ENCODE peak calls at places on chromosome 18, in seven cellular contexts. V is CD4-positive, alpha-beta T cell; K is mucosa of descending colon; J is HFFc6; R is pancreas; Z is ovary; U is GM10248. Y is an unnamed sample.

GRCh38 chr18:37525302-37525585 is 40.4 kb downstream of the CELF4 start:
- DNase-seq in V (no peak), K (no peak), J (no peak), R (no peak), Z (no peak), U (no peak), Y (no peak)

GRCh38 chr18:73462092-73462491 is 594.3 kb upstream of the NETO1 start:
- DNase-seq in V (no peak), K (no peak), J (peak), R (no peak), Z (no peak), U (no peak), Y (no peak)

GRCh38 chr18:73365018-73365417 is 497.2 kb upstream of the NETO1 start:
- DNase-seq in V (no peak), K (no peak), J (peak), R (no peak), Z (no peak), U (no peak), Y (no peak)

GRCh38 chr18:36141576-36141975 is 11.9 kb downstream of the ELP2 start:
- DNase-seq in V (no peak), K (no peak), J (no peak), R (no peak), Z (no peak), U (no peak), Y (no peak)

GRCh38 chr18:63974991-63975390 is 5.1 kb downstream of the SERPINB8 start:
- DNase-seq in V (no peak), K (no peak), J (peak), R (no peak), Z (no peak), U (no peak), Y (no peak)

GRCh38 chr18:57747809-57748680 is 55.1 kb downstream of the ATP8B1 start:
- DNase-seq in V (no peak), K (no peak), J (no peak), R (no peak), Z (no peak), U (no peak), Y (no peak)

GRCh38 chr18:63002803-63003445 is 287.6 kb downstream of the PHLPP1 start:
- DNase-seq in V (no peak), K (no peak), J (no peak), R (no peak), Z (no peak), U (no peak), Y (no peak)

GRCh38 chr18:48100712-48101165 is 170.3 kb upstream of the SMAD2 start:
- DNase-seq in V (no peak), K (no peak), J (no peak), R (no peak), Z (no peak), U (no peak), Y (no peak)

GRCh38 chr18:59514193-59514592 is 155.1 kb upstream of the LMAN1 start:
- DNase-seq in V (no peak), K (peak), J (peak), R (no peak), Z (peak), U (no peak), Y (no peak)

GRCh38 chr18:28504100-28504499 is 327.2 kb upstream of the CDH2 start:
- DNase-seq in V (no peak), K (no peak), J (no peak), R (no peak), Z (no peak), U (no peak), Y (no peak)

GRCh38 chr18:13221821-13222220 is 3.3 kb downstream of the LDLRAD4 start:
- DNase-seq in V (no peak), K (peak), J (no peak), R (no peak), Z (no peak), U (no peak), Y (no peak)

GRCh38 chr18:55998071-55998522 is 410.1 kb upstream of the TCF4 start:
- DNase-seq in V (no peak), K (no peak), J (peak), R (peak), Z (no peak), U (no peak), Y (no peak)

GRCh38 chr18:13608791-13609552 is 117.4 kb downstream of the FAM210A start:
- DNase-seq in V (no peak), K (no peak), J (no peak), R (no peak), Z (no peak), U (no peak), Y (no peak)

GRCh38 chr18:22300665-22301636 is 116.8 kb downstream of the CTAGE1 start:
- DNase-seq in V (no peak), K (no peak), J (no peak), R (no peak), Z (no peak), U (no peak), Y (no peak)

GRCh38 chr18:35415511-35416427 is 38.6 kb upstream of the ZNF396 start:
- DNase-seq in V (no peak), K (no peak), J (no peak), R (no peak), Z (no peak), U (no peak), Y (no peak)

GRCh38 chr18:24534271-24534670 is 73.8 kb downstream of the HRH4 start:
- DNase-seq in V (no peak), K (no peak), J (no peak), R (no peak), Z (no peak), U (no peak), Y (no peak)

GRCh38 chr18:74351354-74351753 is 35.7 kb downstream of the C18orf63 start:
- DNase-seq in V (no peak), K (no peak), J (peak), R (no peak), Z (no peak), U (no peak), Y (no peak)

GRCh38 chr18:8174758-8175157 is 434.5 kb upstream of the RAB12 start:
- DNase-seq in V (no peak), K (no peak), J (no peak), R (no peak), Z (no peak), U (no peak), Y (no peak)

GRCh38 chr18:48902856-48903601 is 47.7 kb downstream of the SMAD7 start:
- DNase-seq in V (no peak), K (no peak), J (no peak), R (no peak), Z (no peak), U (no peak), Y (peak)

GRCh38 chr18:2254977-2255376 is 316.3 kb downstream of the METTL4 start:
- DNase-seq in V (no peak), K (no peak), J (no peak), R (no peak), Z (no peak), U (no peak), Y (no peak)

GRCh38 chr18:59142274-59142673 is 2.6 kb downstream of the SEC11C start:
- DNase-seq in V (no peak), K (no peak), J (no peak), R (no peak), Z (no peak), U (peak), Y (no peak)

GRCh38 chr18:65749881-65750280 is 931 bp upstream of the CDH7 start:
- DNase-seq in V (no peak), K (no peak), J (no peak), R (no peak), Z (no peak), U (no peak), Y (no peak)

GRCh38 chr18:32216390-32216789 is 26.6 kb downstream of the MEP1B start:
- DNase-seq in V (no peak), K (no peak), J (no peak), R (no peak), Z (no peak), U (no peak), Y (no peak)

GRCh38 chr18:29147944-29148343 is 971.0 kb upstream of the CDH2 start:
- DNase-seq in V (no peak), K (no peak), J (peak), R (no peak), Z (no peak), U (no peak), Y (no peak)

GRCh38 chr18:60826346-60826745 is 453.8 kb upstream of the MC4R start:
- DNase-seq in V (no peak), K (no peak), J (no peak), R (no peak), Z (no peak), U (no peak), Y (no peak)

GRCh38 chr18:13354414-13354813 is 135.9 kb downstream of the LDLRAD4 start:
- DNase-seq in V (no peak), K (no peak), J (no peak), R (no peak), Z (no peak), U (no peak), Y (no peak)

GRCh38 chr18:9066358-9066757 is 36.1 kb upstream of the NDUFV2 start:
- DNase-seq in V (no peak), K (no peak), J (no peak), R (no peak), Z (no peak), U (peak), Y (no peak)

GRCh38 chr18:23838801-23839366 is 149.6 kb downstream of the LAMA3 start:
- DNase-seq in V (no peak), K (no peak), J (peak), R (no peak), Z (no peak), U (no peak), Y (no peak)

GRCh38 chr18:70172225-70172624 is 33.3 kb downstream of the RTTN start:
- DNase-seq in V (no peak), K (no peak), J (peak), R (no peak), Z (no peak), U (no peak), Y (no peak)

DNA sequence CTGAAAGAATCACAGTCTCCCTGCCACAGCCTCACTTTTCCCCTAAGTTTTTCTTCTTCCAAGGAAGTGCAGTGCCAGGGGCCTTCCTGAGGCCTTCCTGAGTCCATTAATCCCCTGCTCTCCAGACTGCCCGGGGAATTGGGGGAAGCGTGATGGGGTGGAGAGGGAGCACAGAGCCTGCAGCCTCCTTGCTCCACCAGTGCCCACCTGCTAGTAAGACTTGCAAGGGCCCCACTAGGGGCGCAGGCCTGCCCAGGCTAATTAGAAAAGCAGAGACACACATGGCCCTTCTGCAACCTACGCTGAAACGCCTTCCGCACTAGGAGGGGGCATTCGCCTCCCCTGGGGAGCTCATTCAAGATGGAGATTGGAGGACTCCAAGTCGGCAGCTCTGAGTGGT is 110.6 kb downstream of the MRO start:
- DNase-seq in V (no peak), K (no peak), J (no peak), R (no peak), Z (no peak), U (no peak), Y (no peak)
- TF ChIP-seq CTCF in V (no peak), K (no peak), J (no peak), R (no peak), Z (no peak), U (no peak), Y (no peak)

DNA sequence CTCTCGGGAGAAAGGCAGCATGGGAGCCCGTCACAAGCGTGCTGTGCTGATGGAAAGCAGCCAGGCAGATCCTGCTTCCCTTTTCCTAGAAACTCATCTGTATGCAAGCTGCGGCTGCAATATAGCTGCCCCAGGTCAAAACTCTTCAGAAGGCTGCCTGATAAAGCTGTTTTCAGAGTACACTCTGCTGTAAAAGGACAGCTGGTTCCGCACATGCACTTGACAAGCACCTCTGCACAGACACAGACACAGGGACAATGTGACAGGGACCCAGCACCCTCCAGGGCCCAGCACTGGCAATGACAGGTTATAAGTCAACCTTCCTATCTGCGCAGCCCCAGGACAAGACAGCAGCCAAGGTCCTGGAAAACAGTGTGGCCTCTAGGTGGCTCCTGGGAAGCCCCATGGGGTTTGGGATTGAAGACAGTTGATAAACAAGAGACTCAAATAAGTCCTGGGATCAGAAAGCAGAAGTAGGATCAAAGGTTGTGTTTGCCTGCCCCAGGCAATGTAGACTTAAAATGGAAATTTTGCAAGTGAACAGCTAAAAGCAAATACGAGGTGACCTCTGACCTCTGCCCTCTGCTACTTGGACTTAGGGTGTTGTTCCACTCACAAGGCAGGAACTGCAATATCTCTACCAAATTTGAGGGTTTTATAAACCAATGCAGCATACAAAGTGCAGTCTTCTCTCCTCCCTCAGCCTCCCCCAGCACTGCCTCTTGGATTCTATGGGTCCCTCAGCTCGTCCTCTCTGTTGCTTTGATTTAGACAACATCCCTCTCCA is 16.9 kb downstream of the SLC66A2 start:
- DNase-seq in V (no peak), K (peak), J (no peak), R (peak), Z (no peak), U (no peak), Y (no peak)
- TF ChIP-seq CTCF in V (no peak), K (peak), J (no peak), R (no peak), Z (no peak), U (no peak), Y (no peak)

GRCh38 chr18:10412933-10413332 is 41.5 kb upstream of the APCDD1 start:
- DNase-seq in V (no peak), K (no peak), J (no peak), R (no peak), Z (no peak), U (no peak), Y (no peak)
- TF ChIP-seq CTCF in V (no peak), K (no peak), J (no peak), R (no peak), Z (no peak), U (no peak), Y (no peak)

GRCh38 chr18:1014496-1014895 is 109.8 kb downstream of the ADCYAP1 start:
- DNase-seq in V (no peak), K (no peak), J (no peak), R (no peak), Z (no peak), U (no peak), Y (no peak)

GRCh38 chr18:1013951-1014350 is 109.3 kb downstream of the ADCYAP1 start:
- DNase-seq in V (no peak), K (no peak), J (no peak), R (no peak), Z (no peak), U (no peak), Y (no peak)

GRCh38 chr18:1017227-1017626 is 112.6 kb downstream of the ADCYAP1 start:
- DNase-seq in V (no peak), K (no peak), J (no peak), R (no peak), Z (no peak), U (no peak), Y (no peak)

GRCh38 chr18:1015777-1016176 is 111.1 kb downstream of the ADCYAP1 start:
- DNase-seq in V (no peak), K (no peak), J (no peak), R (no peak), Z (no peak), U (no peak), Y (no peak)

GRCh38 chr18:1014951-1015627 is 110.4 kb downstream of the ADCYAP1 start:
- DNase-seq in V (no peak), K (no peak), J (no peak), R (no peak), Z (no peak), U (no peak), Y (no peak)
- TF ChIP-seq CTCF in V (no peak), K (no peak), J (no peak), R (no peak), Z (no peak), U (no peak), Y (no peak)

GRCh38 chr18:46677609-46678470 is 20.8 kb upstream of the LOXHD1 start:
- DNase-seq in V (no peak), K (no peak), J (peak), R (no peak), Z (no peak), U (no peak), Y (no peak)
- TF ChIP-seq CTCF in V (no peak), K (no peak), J (peak), R (no peak), Z (no peak), U (no peak), Y (no peak)